ENCODE peak calls at places on chromosomes 7 and 10, in four cellular contexts. One of them, this sample, is unnamed.

GRCh38 chr7:117645456-117646181 is 165.8 kb downstream of the CFTR start:
- DNase-seq in T-cell: no peak
- DNase-seq in stomach: no peak
- DNase-seq in NCI-H345: no peak
- DNase-seq in this sample: peak; percentile 25

GRCh38 chr10:52525761-52526160 is 211.7 kb downstream of the DKK1 start:
- DNase-seq in stomach: no peak
- DNase-seq in NCI-H345: no peak
- DNase-seq in T-cell: no peak
- DNase-seq in this sample: peak; percentile 54

GRCh38 chr10:84825330-84825729 is 496.9 kb downstream of the CCSER2 start:
- DNase-seq in stomach: no peak
- DNase-seq in T-cell: no peak
- DNase-seq in NCI-H345: no peak
- DNase-seq in this sample: peak; percentile 61

GRCh38 chr7:52260046-52260665 is 775.3 kb upstream of the POM121L12 start:
- DNase-seq in NCI-H345: no peak
- DNase-seq in stomach: peak; percentile 38
- DNase-seq in T-cell: no peak
- DNase-seq in this sample: no peak

GRCh38 chr7:84746347-84746746 is 440.5 kb downstream of the SEMA3D start:
- DNase-seq in NCI-H345: no peak
- DNase-seq in stomach: no peak
- DNase-seq in T-cell: no peak
- DNase-seq in this sample: no peak

GRCh38 chr10:11578802-11579255 is 32.6 kb downstream of the USP6NL start:
- DNase-seq in NCI-H345: no peak
- DNase-seq in T-cell: peak; percentile 16
- DNase-seq in stomach: no peak
- DNase-seq in this sample: no peak

GRCh38 chr10:131854579-131855335 is 46.1 kb upstream of the PPP2R2D start:
- DNase-seq in stomach: no peak
- DNase-seq in NCI-H345: no peak
- DNase-seq in T-cell: no peak
- DNase-seq in this sample: no peak

GRCh38 chr10:58240531-58240930 is 27.2 kb downstream of the IPMK start:
- DNase-seq in stomach: no peak
- DNase-seq in T-cell: no peak
- DNase-seq in NCI-H345: no peak
- DNase-seq in this sample: no peak

GRCh38 chr10:3570855-3571266 is 214.1 kb downstream of the KLF6 start:
- DNase-seq in NCI-H345: no peak
- DNase-seq in stomach: no peak
- DNase-seq in T-cell: no peak
- DNase-seq in this sample: no peak

GRCh38 chr7:47088329-47089067 is 493.4 kb downstream of the TNS3 start:
- DNase-seq in T-cell: no peak
- DNase-seq in stomach: peak; percentile 50
- DNase-seq in NCI-H345: peak; percentile 35
- DNase-seq in this sample: peak; percentile 31

GRCh38 chr7:55223023-55223422 is 142.1 kb upstream of the LANCL2 start:
- DNase-seq in stomach: no peak
- DNase-seq in NCI-H345: no peak
- DNase-seq in T-cell: no peak
- DNase-seq in this sample: no peak

GRCh38 chr10:117408436-117409384 is 33.5 kb upstream of the PDZD8 start:
- DNase-seq in stomach: no peak
- DNase-seq in NCI-H345: no peak
- DNase-seq in T-cell: no peak
- DNase-seq in this sample: no peak

GRCh38 chr7:47507514-47507913 is 74.4 kb downstream of the TNS3 start:
- DNase-seq in T-cell: no peak
- DNase-seq in stomach: no peak
- DNase-seq in NCI-H345: no peak
- DNase-seq in this sample: no peak

GRCh38 chr10:121594076-121594475 is 4.2 kb downstream of the FGFR2 start:
- DNase-seq in T-cell: no peak
- DNase-seq in NCI-H345: no peak
- DNase-seq in stomach: no peak
- DNase-seq in this sample: no peak

This sample was measured in mammary epithelial cell.